ENCODE peak calls at places on chromosomes 11 and 22, in four cellular contexts. One of them, this sample, is unnamed. For H3K27me3, the result is how much of the 10 kb centered on the place peaks cover.

GRCh38 chr22:19535001-19535400 is 10.8 kb upstream of the CLDN5 start:
- DNase-seq in heart left ventricle: no peak
- DNase-seq in IMR-90: no peak
- DNase-seq in testis: no peak
- DNase-seq in this sample: no peak

GRCh38 chr11:3709977-3710376 is 38.8 kb upstream of the CHRNA10 start:
- DNase-seq in heart left ventricle: no peak
- DNase-seq in IMR-90: peak
- DNase-seq in testis: no peak
- DNase-seq in this sample: no peak

GRCh38 chr11:7251836-7252682 is at the start of gene SYT9:
- DNase-seq in heart left ventricle: peak
- DNase-seq in testis: peak
- DNase-seq in IMR-90: no peak
- DNase-seq in this sample: peak

GRCh38 chr11:106748059-106748458 is 270.2 kb downstream of the GUCY1A2 start:
- DNase-seq in testis: no peak
- DNase-seq in IMR-90: no peak
- DNase-seq in heart left ventricle: no peak
- DNase-seq in this sample: no peak

GRCh38 chr11:59782080-59782479 is 26.9 kb downstream of the STX3 start:
- DNase-seq in heart left ventricle: no peak
- DNase-seq in testis: no peak
- DNase-seq in IMR-90: no peak
- DNase-seq in this sample: no peak

GRCh38 chr11:15991174-15991655 is 365.1 kb downstream of the SOX6 start:
- DNase-seq in IMR-90: no peak
- DNase-seq in heart left ventricle: no peak
- DNase-seq in testis: no peak
- DNase-seq in this sample: no peak

GRCh38 chr11:2810401-2811205 is 75.0 kb downstream of the CDKN1C start:
- DNase-seq in testis: no peak
- DNase-seq in IMR-90: no peak
- DNase-seq in heart left ventricle: peak
- DNase-seq in this sample: no peak

GRCh38 chr22:35043251-35043931 is 22.6 kb upstream of the ISX start:
- DNase-seq in heart left ventricle: no peak
- DNase-seq in IMR-90: no peak
- DNase-seq in testis: peak
- DNase-seq in this sample: no peak

GRCh38 chr22:20951932-20952380 is 15.1 kb upstream of the AIFM3 start:
- DNase-seq in heart left ventricle: no peak
- DNase-seq in testis: no peak
- DNase-seq in IMR-90: no peak
- DNase-seq in this sample: no peak
- TF ChIP-seq POLR2A in heart left ventricle: no peak
- TF ChIP-seq POLR2A in testis: no peak
- TF ChIP-seq POLR2A in IMR-90: no peak
- TF ChIP-seq POLR2A in this sample: no peak

DNA sequence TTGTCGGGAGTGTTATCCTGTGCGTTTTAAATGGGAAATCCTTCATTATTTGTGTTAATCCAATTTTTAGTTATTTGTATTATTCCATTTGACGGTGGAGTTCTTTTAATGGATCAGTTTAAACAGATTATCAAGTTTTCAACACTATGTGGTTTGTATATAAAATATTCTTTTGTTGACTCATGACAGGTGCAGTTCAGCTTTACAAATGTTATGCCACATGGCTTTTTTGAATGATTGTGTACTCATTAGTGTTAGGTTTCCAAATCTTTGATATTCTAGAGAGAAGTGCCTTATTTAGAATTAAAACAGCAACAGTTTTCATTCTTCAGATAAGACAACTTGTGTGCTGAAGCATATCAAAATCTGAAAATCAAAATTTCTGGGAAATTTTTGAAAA is 2.4 kb downstream of the JAM3 start:
- DNase-seq in IMR-90: no peak
- DNase-seq in testis: no peak
- DNase-seq in heart left ventricle: no peak
- DNase-seq in this sample: no peak
- H3K27me3 ChIP-seq in IMR-90: under half
- H3K27me3 ChIP-seq in testis: under half
- H3K27me3 ChIP-seq in heart left ventricle: under half
- H3K27me3 ChIP-seq in this sample: under half

GRCh38 chr11:47329431-47329993 is 23.0 kb downstream of the MYBPC3 start:
- DNase-seq in IMR-90: no peak
- DNase-seq in heart left ventricle: peak
- DNase-seq in testis: no peak
- DNase-seq in this sample: no peak
- H3K27ac ChIP-seq in IMR-90: no peak
- H3K27ac ChIP-seq in heart left ventricle: peak
- H3K27ac ChIP-seq in testis: no peak
- H3K27ac ChIP-seq in this sample: no peak

DNA sequence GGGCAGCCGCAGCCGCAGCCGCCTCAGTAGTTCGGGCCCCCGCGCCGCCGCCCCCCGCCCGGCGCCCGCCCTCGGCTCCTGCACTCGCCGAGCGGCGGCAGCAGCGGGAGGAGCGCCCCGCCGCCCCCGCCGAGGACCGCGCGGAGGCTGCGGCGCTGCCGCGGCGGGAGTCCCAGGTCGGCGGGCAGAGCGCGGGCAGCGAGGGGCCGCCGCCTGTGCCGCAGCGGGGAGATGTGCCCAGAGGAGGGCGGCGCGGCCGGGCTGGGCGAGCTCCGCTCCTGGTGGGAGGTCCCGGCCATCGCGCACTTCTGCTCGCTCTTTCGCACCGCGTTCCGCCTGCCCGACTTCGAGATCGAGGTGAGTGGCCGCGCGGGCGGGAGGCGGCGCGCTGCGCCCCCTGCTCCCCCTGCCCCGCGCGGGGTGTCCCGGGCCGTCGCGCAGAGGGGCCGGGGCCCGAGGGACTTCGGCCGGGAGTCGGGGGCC is 334 bp downstream of the CECR2 start:
- DNase-seq in heart left ventricle: peak
- DNase-seq in testis: peak
- DNase-seq in IMR-90: no peak
- DNase-seq in this sample: no peak
- TF ChIP-seq POLR2A in heart left ventricle: no peak
- TF ChIP-seq POLR2A in testis: no peak
- TF ChIP-seq POLR2A in IMR-90: no peak
- TF ChIP-seq POLR2A in this sample: no peak

GRCh38 chr11:126973051-126973450 is 27.5 kb downstream of the KIRREL3 start:
- DNase-seq in heart left ventricle: no peak
- DNase-seq in IMR-90: no peak
- DNase-seq in testis: no peak
- DNase-seq in this sample: no peak
- H3K27me3 ChIP-seq in heart left ventricle: under half
- H3K27me3 ChIP-seq in IMR-90: under half
- H3K27me3 ChIP-seq in testis: under half
- H3K27me3 ChIP-seq in this sample: under half

DNA sequence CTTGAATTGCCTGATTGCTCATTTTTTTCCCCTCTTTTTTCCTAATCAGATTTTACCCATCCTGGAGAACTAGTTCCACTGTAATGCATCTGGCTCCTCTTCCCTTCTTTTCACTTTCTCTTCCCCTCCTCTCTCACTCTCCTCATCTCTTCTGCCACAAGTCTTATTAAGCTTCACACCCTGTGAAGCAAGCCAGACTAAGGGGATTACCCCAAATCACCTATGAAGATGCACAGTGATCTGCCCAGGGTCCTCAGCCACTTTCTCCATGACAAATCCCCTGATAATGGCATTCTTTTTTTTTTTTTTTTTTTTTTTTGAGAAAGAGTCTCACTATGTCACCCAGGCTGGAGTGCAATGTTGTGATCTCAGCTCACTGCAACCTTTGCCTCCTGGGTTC is 11.2 kb downstream of the UBASH3B start:
- DNase-seq in testis: no peak
- DNase-seq in heart left ventricle: no peak
- DNase-seq in IMR-90: no peak
- DNase-seq in this sample: no peak
- H3K27ac ChIP-seq in testis: no peak
- H3K27ac ChIP-seq in heart left ventricle: no peak
- H3K27ac ChIP-seq in IMR-90: no peak
- H3K27ac ChIP-seq in this sample: no peak

GRCh38 chr11:75403983-75404658 is 4.8 kb downstream of the RPS3 start:
- DNase-seq in heart left ventricle: no peak
- DNase-seq in IMR-90: no peak
- DNase-seq in testis: no peak
- DNase-seq in this sample: no peak
- TF ChIP-seq POLR2A in heart left ventricle: no peak
- TF ChIP-seq POLR2A in IMR-90: no peak
- TF ChIP-seq POLR2A in testis: no peak
- TF ChIP-seq POLR2A in this sample: no peak

DNA sequence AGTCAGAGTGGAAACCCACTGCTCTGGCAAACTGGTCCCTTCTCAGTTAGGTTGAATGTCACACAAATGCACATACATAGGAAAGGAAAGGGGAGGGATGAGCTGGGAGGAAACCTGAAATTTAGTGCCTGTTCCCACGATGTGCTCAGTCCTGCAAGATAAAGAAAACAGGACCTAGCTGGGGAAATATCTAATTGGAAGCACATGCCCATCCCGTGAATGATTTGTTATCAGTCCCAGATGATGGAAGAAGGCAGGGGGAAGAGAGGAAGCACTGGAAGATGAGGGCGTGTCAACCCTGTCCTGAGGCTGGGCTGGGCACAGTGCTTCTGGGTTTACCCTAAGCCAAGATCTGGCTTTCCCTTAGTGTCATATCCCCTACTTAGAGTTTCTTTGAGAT is 173.9 kb downstream of the NAV2 start:
- DNase-seq in testis: no peak
- DNase-seq in heart left ventricle: no peak
- DNase-seq in IMR-90: no peak
- DNase-seq in this sample: no peak
- H3K27me3 ChIP-seq in testis: under half
- H3K27me3 ChIP-seq in heart left ventricle: under half
- H3K27me3 ChIP-seq in IMR-90: under half
- H3K27me3 ChIP-seq in this sample: under half

GRCh38 chr11:58524232-58525036 is 16.5 kb upstream of the OR5B21 start:
- DNase-seq in heart left ventricle: peak
- DNase-seq in testis: peak
- DNase-seq in IMR-90: peak
- DNase-seq in this sample: peak

GRCh38 chr11:58527429-58527828 is 19.5 kb upstream of the OR5B21 start:
- DNase-seq in IMR-90: no peak
- DNase-seq in heart left ventricle: no peak
- DNase-seq in testis: no peak
- DNase-seq in this sample: no peak

GRCh38 chr11:58531865-58532341 is 24.0 kb upstream of the OR5B21 start:
- DNase-seq in IMR-90: no peak
- DNase-seq in heart left ventricle: no peak
- DNase-seq in testis: no peak
- DNase-seq in this sample: no peak

GRCh38 chr11:58525037-58525614 is 17.2 kb upstream of the OR5B21 start:
- DNase-seq in heart left ventricle: no peak
- DNase-seq in testis: no peak
- DNase-seq in IMR-90: no peak
- DNase-seq in this sample: no peak

GRCh38 chr11:58530236-58530635 is 22.3 kb upstream of the OR5B21 start:
- DNase-seq in IMR-90: no peak
- DNase-seq in testis: no peak
- DNase-seq in heart left ventricle: no peak
- DNase-seq in this sample: no peak
- H3K27ac ChIP-seq in IMR-90: no peak
- H3K27ac ChIP-seq in testis: no peak
- H3K27ac ChIP-seq in heart left ventricle: no peak
- H3K27ac ChIP-seq in this sample: no peak